ENCODE peak calls at places on chromosomes 2 and 18, in six cellular contexts. C is neural progenitor cell, I is heart left ventricle, L is pancreas, B is right lobe of liver, U is body of pancreas. V is an unnamed sample. For H3K4me1 and H3K36me3, the result is how much of the 10 kb centered on the place peaks cover.

GRCh38 chr2:68206779-68207178 is 45.6 kb downstream of the PPP3R1 start:
- DNase-seq in C (no peak), I (no peak), L (no peak), B (no peak), U (no peak), V (no peak)

GRCh38 chr2:109435066-109435690 is 178.6 kb downstream of the SEPTIN10 start:
- DNase-seq in C (no peak), I (no peak), L (no peak), B (no peak), U (no peak), V (no peak)

GRCh38 chr2:20444993-20445910 is 1.6 kb upstream of the RHOB start:
- DNase-seq in C (no peak), I (no peak), L (no peak), B (peak), U (peak), V (peak)

GRCh38 chr2:166625670-166626069 is 131.6 kb upstream of the SCN7A start:
- DNase-seq in C (no peak), I (no peak), L (no peak), B (no peak), U (no peak), V (no peak)

GRCh38 chr2:212975333-212975732 is 176.1 kb downstream of the IKZF2 start:
- DNase-seq in C (no peak), I (no peak), L (no peak), B (peak), U (no peak), V (no peak)

GRCh38 chr18:79555885-79556284 is 123.7 kb upstream of the CTDP1 start:
- DNase-seq in C (no peak), I (no peak), L (no peak), B (no peak), U (no peak), V (peak)

GRCh38 chr2:67899187-67899586 is 163.6 kb downstream of the C1D start:
- DNase-seq in C (no peak), I (no peak), L (no peak), B (no peak), U (peak), V (no peak)

GRCh38 chr2:118312963-118313756 is 224.9 kb downstream of the INSIG2 start:
- DNase-seq in C (peak), I (no peak), L (peak), B (no peak), U (no peak), V (no peak)

GRCh38 chr18:60047556-60047955 is 147.8 kb downstream of the PMAIP1 start:
- DNase-seq in C (no peak), I (no peak), L (no peak), B (no peak), U (no peak), V (no peak)

GRCh38 chr2:134134827-134135226 is 119.0 kb upstream of the MGAT5 start:
- DNase-seq in C (no peak), I (no peak), L (no peak), B (no peak), U (no peak), V (no peak)

GRCh38 chr18:13376298-13376840 is 157.8 kb downstream of the LDLRAD4 start:
- DNase-seq in C (no peak), I (no peak), L (no peak), B (no peak), U (no peak), V (no peak)

GRCh38 chr2:148875387-148876051 is 492 bp downstream of the KIF5C start:
- DNase-seq in C (no peak), I (no peak), L (no peak), B (no peak), U (no peak), V (no peak)

GRCh38 chr2:179020156-179020750 is 29.7 kb downstream of the CCDC141 start:
- DNase-seq in C (peak), I (peak), L (no peak), B (peak), U (peak), V (no peak)

GRCh38 chr2:229675569-229675968 is 38.8 kb downstream of the DNER start:
- DNase-seq in C (no peak), I (no peak), L (peak), B (no peak), U (peak), V (no peak)

GRCh38 chr18:2897015-2897414 is 50.2 kb downstream of the EMILIN2 start:
- DNase-seq in C (peak), I (no peak), L (no peak), B (no peak), U (no peak), V (no peak)

GRCh38 chr2:56127773-56128170 is 56.0 kb upstream of the CCDC85A start:
- DNase-seq in C (no peak), I (no peak), L (no peak), B (no peak), U (no peak), V (no peak)

GRCh38 chr18:13696961-13697360 is 29.4 kb downstream of the FAM210A start:
- DNase-seq in C (no peak), I (no peak), L (no peak), B (no peak), U (no peak), V (no peak)

GRCh38 chr2:45872211-45872610 is 220.7 kb downstream of the PRKCE start:
- DNase-seq in C (no peak), I (no peak), L (no peak), B (peak), U (no peak), V (no peak)

GRCh38 chr2:219856602-219857001 is 229.2 kb downstream of the SLC4A3 start:
- DNase-seq in C (no peak), I (no peak), L (no peak), B (no peak), U (no peak), V (no peak)

GRCh38 chr2:24359129-24359528 is 1.2 kb downstream of the ITSN2 start:
- DNase-seq in C (no peak), I (no peak), L (no peak), B (no peak), U (no peak), V (no peak)

GRCh38 chr2:157839162-157839801 is 36.8 kb downstream of the ACVR1 start:
- DNase-seq in C (peak), I (no peak), L (no peak), B (no peak), U (no peak), V (no peak)

GRCh38 chr2:203549406-203549805 is 14.3 kb upstream of the RAPH1 start:
- DNase-seq in C (no peak), I (no peak), L (no peak), B (no peak), U (no peak), V (no peak)

GRCh38 chr2:100036793-100037192 is 105.6 kb downstream of the AFF3 start:
- DNase-seq in C (no peak), I (no peak), L (no peak), B (no peak), U (no peak), V (no peak)

GRCh38 chr2:12847694-12848093 is 131.0 kb downstream of the TRIB2 start:
- DNase-seq in C (no peak), I (no peak), L (no peak), B (no peak), U (no peak), V (no peak)

GRCh38 chr2:159797468-159798375 is at the start of gene CD302:
- DNase-seq in C (peak), I (peak), L (peak), B (peak), U (peak), V (peak)

GRCh38 chr18:38923136-38923535 is 1357.5 kb upstream of the CELF4 start:
- DNase-seq in C (no peak), I (no peak), L (no peak), B (no peak), U (no peak), V (no peak)

GRCh38 chr2:241859436-241860183 is 916 bp upstream of the PDCD1 start:
- DNase-seq in C (no peak), I (peak), L (peak), B (no peak), U (no peak), V (peak)

GRCh38 chr2:240567872-240568677 is at the start of gene RNPEPL1:
- DNase-seq in C (peak), I (peak), L (peak), B (peak), U (peak), V (peak)
- H3K4me1 ChIP-seq in C (under half), I (under half), L (under half), B (under half), U (half or more), V (under half)

GRCh38 chr2:10188211-10188610 is 65.7 kb downstream of the RRM2 start:
- DNase-seq in C (peak), I (no peak), L (no peak), B (no peak), U (no peak), V (no peak)
- TF ChIP-seq CTCF in C (peak), I (peak), L (no peak), B (peak), U (no peak), V (no peak)

GRCh38 chr2:224039080-224039769 is at the start of gene SERPINE2:
- DNase-seq in C (peak), I (peak), L (peak), B (peak), U (no peak), V (peak)
- H3K36me3 ChIP-seq in C (under half), I (under half), L (under half), B (under half), U (under half), V (under half)

GRCh38 chr2:9885036-9885684 is 41.9 kb downstream of the TAF1B start:
- DNase-seq in C (no peak), I (no peak), L (no peak), B (no peak), U (no peak), V (no peak)

GRCh38 chr2:9884436-9884835 is 41.2 kb downstream of the TAF1B start:
- DNase-seq in C (peak), I (no peak), L (no peak), B (no peak), U (no peak), V (no peak)

GRCh38 chr2:9889812-9890261 is 46.6 kb downstream of the TAF1B start:
- DNase-seq in C (peak), I (no peak), L (no peak), B (no peak), U (no peak), V (no peak)

GRCh38 chr2:9883897-9884296 is 40.6 kb downstream of the TAF1B start:
- DNase-seq in C (no peak), I (no peak), L (no peak), B (no peak), U (no peak), V (no peak)

DNA sequence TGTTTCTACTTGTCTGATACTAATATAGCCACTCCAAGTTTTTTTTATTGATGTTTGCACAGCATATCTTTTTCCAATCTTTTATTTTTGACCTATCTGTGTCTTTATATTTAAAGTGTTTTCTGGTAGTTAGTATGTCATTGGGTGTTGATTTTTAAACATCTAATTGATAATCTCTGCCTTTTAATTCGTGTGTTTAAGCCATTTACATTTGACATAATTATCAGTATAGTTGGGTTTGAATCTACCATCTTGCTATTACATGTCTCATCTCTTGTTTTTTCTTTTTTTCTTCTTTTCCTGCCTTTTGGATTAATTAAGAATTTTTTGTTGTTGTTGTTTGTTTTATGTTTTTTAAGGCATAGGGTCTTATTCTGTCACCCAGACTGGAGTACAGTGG is 44.2 kb downstream of the TAF1B start:
- DNase-seq in C (no peak), I (no peak), L (no peak), B (no peak), U (no peak), V (no peak)
- H3K4me1 ChIP-seq in C (under half), I (under half), L (under half), B (under half), U (under half), V (under half)

GRCh38 chr2:173058673-173059072 is 17.0 kb upstream of the MAP3K20 start:
- DNase-seq in C (no peak), I (no peak), L (no peak), B (no peak), U (no peak), V (no peak)

GRCh38 chr2:173062806-173063205 is 12.8 kb upstream of the MAP3K20 start:
- DNase-seq in C (no peak), I (no peak), L (no peak), B (no peak), U (no peak), V (no peak)

GRCh38 chr2:173058097-173058496 is 17.5 kb upstream of the MAP3K20 start:
- DNase-seq in C (no peak), I (no peak), L (no peak), B (peak), U (no peak), V (no peak)

GRCh38 chr2:173059292-173059691 is 16.4 kb upstream of the MAP3K20 start:
- DNase-seq in C (no peak), I (no peak), L (no peak), B (no peak), U (no peak), V (no peak)

GRCh38 chr2:173059941-173060575 is 15.6 kb upstream of the MAP3K20 start:
- DNase-seq in C (no peak), I (no peak), L (no peak), B (no peak), U (no peak), V (no peak)
- TF ChIP-seq CTCF in C (no peak), I (no peak), L (no peak), B (no peak), U (no peak), V (no peak)

GRCh38 chr2:112713926-112714325 is 6.9 kb upstream of the NT5DC4 start:
- DNase-seq in C (no peak), I (no peak), L (no peak), B (no peak), U (no peak), V (no peak)

GRCh38 chr2:112714331-112714730 is 6.5 kb upstream of the NT5DC4 start:
- DNase-seq in C (no peak), I (no peak), L (no peak), B (no peak), U (no peak), V (no peak)

GRCh38 chr2:112712465-112712864 is 8.4 kb upstream of the NT5DC4 start:
- DNase-seq in C (no peak), I (no peak), L (no peak), B (peak), U (no peak), V (no peak)

GRCh38 chr2:112713585-112713925 is 7.3 kb upstream of the NT5DC4 start:
- DNase-seq in C (no peak), I (no peak), L (no peak), B (no peak), U (no peak), V (no peak)

GRCh38 chr2:112712903-112713584 is 7.8 kb upstream of the NT5DC4 start:
- DNase-seq in C (no peak), I (no peak), L (no peak), B (no peak), U (no peak), V (no peak)
- H3K36me3 ChIP-seq in C (under half), I (under half), L (under half), B (under half), U (under half), V (under half)

GRCh38 chr18:45957100-45957499 is 10.0 kb downstream of the EPG5 start:
- DNase-seq in C (no peak), I (no peak), L (no peak), B (no peak), U (no peak), V (no peak)

GRCh38 chr18:45951021-45951714 is 16.0 kb downstream of the EPG5 start:
- DNase-seq in C (no peak), I (no peak), L (no peak), B (no peak), U (no peak), V (peak)

GRCh38 chr18:45958027-45958426 is 9.1 kb downstream of the EPG5 start:
- DNase-seq in C (no peak), I (no peak), L (no peak), B (no peak), U (no peak), V (no peak)

GRCh38 chr18:45958730-45959129 is 8.4 kb downstream of the EPG5 start:
- DNase-seq in C (no peak), I (no peak), L (no peak), B (no peak), U (no peak), V (no peak)

DNA sequence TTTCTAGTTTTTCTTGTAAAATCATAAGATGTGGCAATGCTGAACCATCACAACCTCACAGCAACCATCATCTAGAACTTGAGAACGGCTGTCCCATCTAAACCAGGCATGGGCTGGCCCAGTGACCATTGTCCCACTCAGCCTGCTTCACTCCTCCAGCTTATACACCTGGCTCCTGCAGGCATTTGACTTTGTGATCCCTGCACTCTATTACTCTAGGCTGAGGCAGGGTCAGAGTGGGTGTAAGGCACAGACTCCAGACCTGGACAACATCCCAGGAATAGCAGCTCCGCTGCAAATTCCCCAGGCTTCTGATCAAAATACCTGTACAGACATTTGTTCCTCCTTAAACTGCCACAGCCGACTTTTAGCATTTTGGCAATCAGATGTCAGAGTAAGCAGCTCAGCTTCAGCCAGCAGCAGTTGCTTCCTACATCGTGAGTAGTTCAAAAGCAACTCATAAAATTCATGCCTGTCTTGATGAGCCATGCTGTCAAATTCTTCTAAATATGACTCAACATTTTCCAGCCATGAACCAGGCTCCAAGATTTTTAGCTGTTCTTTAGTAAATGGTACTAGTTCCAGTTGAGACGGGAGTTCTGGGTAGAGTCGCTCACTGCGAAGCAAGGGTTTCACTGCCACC is 12.9 kb downstream of the EPG5 start:
- DNase-seq in C (no peak), I (no peak), L (no peak), B (no peak), U (no peak), V (no peak)
- H3K4me1 ChIP-seq in C (under half), I (under half), L (under half), B (under half), U (under half), V (under half)

DNA sequence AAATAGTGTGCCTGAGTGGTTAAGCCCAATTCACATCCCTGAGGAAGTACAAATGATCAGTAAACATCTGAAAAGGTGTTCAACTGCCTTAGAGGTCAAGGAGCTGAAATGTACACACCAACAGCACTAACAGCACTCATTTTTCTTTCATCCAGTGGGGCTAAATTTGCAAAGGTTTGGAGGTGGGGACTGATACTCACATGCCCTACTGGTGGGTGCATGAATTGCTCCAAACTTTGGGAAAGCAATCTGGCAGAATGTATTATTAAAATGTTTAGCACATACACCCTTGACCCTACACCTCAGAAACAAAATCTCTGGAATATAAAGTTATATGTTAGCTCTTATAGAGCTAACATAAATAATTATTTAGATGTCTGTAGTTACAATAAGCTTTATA is 19.0 kb upstream of the FAM178B start:
- DNase-seq in C (no peak), I (no peak), L (no peak), B (no peak), U (no peak), V (no peak)
- TF ChIP-seq CTCF in C (peak), I (no peak), L (no peak), B (no peak), U (no peak), V (peak)

V was measured in tibial artery.